ENCODE peak calls at places on chromosomes 3 and 15, in four cellular contexts. O is CD8-positive, alpha-beta memory T cell; C is cardiac fibroblast; I is fibroblast of mammary gland. P is an unnamed sample.

GRCh38 chr15:77504310-77504709 is 83.6 kb downstream of the HMG20A start:
- DNase-seq in O (no peak), C (no peak), I (no peak), P (no peak)

GRCh38 chr3:127172670-127173515 is 20.0 kb upstream of the PRR23E start:
- DNase-seq in O (no peak), C (peak), I (peak), P (peak)

GRCh38 chr3:146218880-146219866 is 31.7 kb downstream of the PLSCR4 start:
- DNase-seq in O (no peak), C (peak), I (peak), P (peak)

GRCh38 chr15:68028137-68028771 is 25.9 kb upstream of the PIAS1 start:
- DNase-seq in O (no peak), C (no peak), I (no peak), P (no peak)

GRCh38 chr15:51842852-51843737 is 13.6 kb downstream of the TMOD3 start:
- DNase-seq in O (no peak), C (peak), I (peak), P (peak)

GRCh38 chr3:37174532-37175126 is at the start of gene LRRFIP2:
- DNase-seq in O (no peak), C (peak), I (peak), P (no peak)

GRCh38 chr15:48596841-48597240 is 48.7 kb downstream of the FBN1 start:
- DNase-seq in O (no peak), C (no peak), I (no peak), P (no peak)

GRCh38 chr3:133895208-133896001 is at the start of gene RAB6B:
- DNase-seq in O (no peak), C (peak), I (peak), P (peak)

GRCh38 chr3:28240440-28240839 is 979 bp upstream of the CMC1 start:
- DNase-seq in O (no peak), C (no peak), I (no peak), P (no peak)

GRCh38 chr3:131898346-131898745 is 136.5 kb downstream of the CPNE4 start:
- DNase-seq in O (no peak), C (no peak), I (no peak), P (no peak)

GRCh38 chr3:121481116-121481895 is 64.5 kb downstream of the POLQ start:
- DNase-seq in O (no peak), C (peak), I (no peak), P (peak)

GRCh38 chr15:67690936-67691335 is 134.4 kb upstream of the SKOR1 start:
- DNase-seq in O (no peak), C (peak), I (peak), P (no peak)

GRCh38 chr3:31051226-31051625 is 156.8 kb upstream of the GADL1 start:
- DNase-seq in O (no peak), C (no peak), I (no peak), P (no peak)

GRCh38 chr3:62559831-62560445 is 186.6 kb upstream of the FEZF2 start:
- DNase-seq in O (no peak), C (peak), I (peak), P (no peak)

GRCh38 chr3:150495563-150496168 is 50.6 kb downstream of the SERP1 start:
- DNase-seq in O (no peak), C (peak), I (peak), P (no peak)

GRCh38 chr3:172522871-172523818 is at the start of gene TNFSF10:
- DNase-seq in O (peak), C (no peak), I (peak), P (no peak)

GRCh38 chr15:79602731-79603130 is 170.6 kb downstream of the MINAR1 start:
- DNase-seq in O (no peak), C (no peak), I (no peak), P (no peak)

GRCh38 chr3:171585029-171585428 is 124.8 kb upstream of the TNIK start:
- DNase-seq in O (no peak), C (no peak), I (no peak), P (no peak)

GRCh38 chr3:125141596-125142417 is 70.7 kb downstream of the SLC12A8 start:
- DNase-seq in O (peak), C (peak), I (no peak), P (no peak)

GRCh38 chr15:36653851-36654250 is 74.4 kb downstream of the CDIN1 start:
- DNase-seq in O (no peak), C (no peak), I (no peak), P (no peak)

GRCh38 chr3:171441381-171441780 is 18.8 kb downstream of the TNIK start:
- DNase-seq in O (no peak), C (peak), I (no peak), P (no peak)

GRCh38 chr15:63146684-63147083 is 10.6 kb downstream of the RPS27L start:
- DNase-seq in O (no peak), C (peak), I (peak), P (no peak)

GRCh38 chr15:64683378-64683777 is 92.0 kb downstream of the RBPMS2 start:
- DNase-seq in O (no peak), C (peak), I (no peak), P (no peak)

GRCh38 chr15:89502867-89503595 is 6.6 kb upstream of the RHCG start:
- DNase-seq in O (no peak), C (no peak), I (no peak), P (no peak)

GRCh38 chr3:168850109-168850508 is 754.4 kb upstream of the GOLIM4 start:
- DNase-seq in O (no peak), C (no peak), I (no peak), P (no peak)

GRCh38 chr3:66998075-66998898 is at the start of gene KBTBD8:
- DNase-seq in O (peak), C (peak), I (peak), P (peak)

GRCh38 chr3:30011237-30011803 is 595.1 kb upstream of the TGFBR2 start:
- DNase-seq in O (no peak), C (no peak), I (peak), P (no peak)

GRCh38 chr3:147906275-147906674 is 497.1 kb downstream of the ZIC1 start:
- DNase-seq in O (no peak), C (peak), I (peak), P (no peak)

GRCh38 chr15:38367476-38367875 is 86.5 kb upstream of the FAM98B start:
- DNase-seq in O (no peak), C (peak), I (no peak), P (no peak)

GRCh38 chr15:58473720-58474119 is 41.9 kb downstream of the LIPC start:
- DNase-seq in O (no peak), C (peak), I (peak), P (no peak)

GRCh38 chr3:57756528-57757401 is 656 bp downstream of the SLMAP start:
- DNase-seq in O (peak), C (peak), I (peak), P (peak)

GRCh38 chr3:57755368-57756021 is 614 bp upstream of the SLMAP start:
- DNase-seq in O (no peak), C (peak), I (peak), P (peak)

GRCh38 chr3:57757642-57758297 is 1.7 kb downstream of the SLMAP start:
- DNase-seq in O (no peak), C (peak), I (peak), P (no peak)

GRCh38 chr3:57756022-57756527 is at the start of gene SLMAP:
- DNase-seq in O (peak), C (peak), I (peak), P (peak)

GRCh38 chr3:57758686-57759085 is 2.6 kb downstream of the SLMAP start:
- DNase-seq in O (no peak), C (peak), I (peak), P (no peak)
- H3K4me3 ChIP-seq in O (no peak), C (peak), I (peak), P (peak)

GRCh38 chr3:183254816-183255730 is 2.0 kb downstream of the B3GNT5 start:
- DNase-seq in O (no peak), C (peak), I (peak), P (no peak)
- H3K4me3 ChIP-seq in O (peak), C (peak), I (peak), P (no peak)

GRCh38 chr15:29308299-29308698 is 38.7 kb upstream of the NSMCE3 start:
- DNase-seq in O (no peak), C (no peak), I (no peak), P (no peak)
- H3K4me3 ChIP-seq in O (no peak), C (no peak), I (no peak), P (no peak)

DNA sequence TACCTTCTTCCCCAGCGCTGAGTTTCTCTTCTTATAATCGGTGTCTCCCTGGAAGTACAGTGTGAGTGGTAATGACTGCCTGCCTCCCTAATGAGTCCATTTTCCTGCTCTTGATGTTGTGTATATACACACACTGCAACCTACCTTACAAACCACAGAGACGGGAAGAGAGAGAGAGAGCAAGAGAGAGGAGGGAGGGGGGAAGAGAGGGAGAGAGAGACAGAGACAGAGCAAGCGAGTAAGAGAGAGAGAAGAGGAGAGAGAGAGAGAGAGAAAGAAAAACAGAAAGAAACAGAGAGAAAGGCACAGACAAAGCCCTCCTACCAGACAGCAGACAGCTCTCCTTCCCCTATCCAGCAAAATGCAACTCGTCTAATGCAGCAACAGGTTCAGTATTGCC is 46.9 kb downstream of the ZBTB20 start:
- DNase-seq in O (peak), C (peak), I (peak), P (peak)
- H3K4me3 ChIP-seq in O (peak), C (peak), I (peak), P (peak)

P was measured in MG63.